ENCODE peak calls at places on chromosomes 2 and 18, in four cellular contexts. B is central memory CD4-positive, alpha-beta T cell; A is AG04450; Q is activated gamma-delta T cell treated with Interleukin-2 at 50 U/mL for 16 hours. U is an unnamed sample.

GRCh38 chr2:223688094-223688835 is 86.1 kb upstream of the SCG2 start:
- DNase-seq in B (no peak), A (no peak), Q (no peak), U (no peak)

GRCh38 chr2:69735696-69736095 is 6.2 kb upstream of the ANXA4 start:
- DNase-seq in B (no peak), A (no peak), Q (no peak), U (no peak)

GRCh38 chr18:6747646-6748045 is 18.1 kb downstream of the ARHGAP28 start:
- DNase-seq in B (no peak), A (peak; percentile 79), Q (no peak), U (no peak)

GRCh38 chr2:59892398-59892797 is 661.1 kb downstream of the BCL11A start:
- DNase-seq in B (no peak), A (no peak), Q (no peak), U (no peak)

GRCh38 chr2:11017921-11018320 is 106.2 kb downstream of the KCNF1 start:
- DNase-seq in B (no peak), A (no peak), Q (no peak), U (no peak)

GRCh38 chr2:222837643-222838056 is 23.2 kb upstream of the ACSL3 start:
- DNase-seq in B (no peak), A (no peak), Q (no peak), U (no peak)

GRCh38 chr2:158806941-158807340 is 11.8 kb downstream of the DAPL1 start:
- DNase-seq in B (no peak), A (no peak), Q (no peak), U (no peak)

GRCh38 chr18:59662008-59662701 is 35.1 kb downstream of the CCBE1 start:
- DNase-seq in B (no peak), A (no peak), Q (no peak), U (no peak)

GRCh38 chr2:100919316-100919715 is 82.8 kb upstream of the RPL31 start:
- DNase-seq in B (no peak), A (no peak), Q (no peak), U (no peak)

GRCh38 chr2:149223472-149224062 is 106.8 kb upstream of the LYPD6 start:
- DNase-seq in B (no peak), A (no peak), Q (no peak), U (no peak)

GRCh38 chr2:230866704-230867561 is 2.2 kb downstream of the ITM2C start:
- DNase-seq in B (peak; percentile 70), A (no peak), Q (peak; percentile 74), U (peak; percentile 69)

GRCh38 chr2:239127513-239127912 is 273.3 kb downstream of the HDAC4 start:
- DNase-seq in B (no peak), A (no peak), Q (no peak), U (no peak)

GRCh38 chr18:75365837-75366236 is 61.7 kb downstream of the SMIM21 start:
- DNase-seq in B (no peak), A (no peak), Q (peak; percentile 10), U (no peak)